ENCODE peak calls at places on chromosomes 7 and 10, in six cellular contexts. E is transverse colon, N is tibial nerve, O is ovary, W is tibial artery, Q is thoracic aorta. U is an unnamed sample.

GRCh38 chr7:44727346-44728262 is 21.0 kb upstream of the ZMIZ2 start:
- DNase-seq in E (no peak), N (no peak), O (no peak), W (no peak), Q (no peak), U (no peak)

GRCh38 chr7:54109501-54109900 is 432.7 kb upstream of the VSTM2A start:
- DNase-seq in E (no peak), N (no peak), O (no peak), W (no peak), Q (no peak), U (no peak)

GRCh38 chr10:66654861-66655260 is 271.0 kb upstream of the LRRTM3 start:
- DNase-seq in E (no peak), N (no peak), O (no peak), W (no peak), Q (no peak), U (no peak)

GRCh38 chr10:131899695-131900349 is 986 bp upstream of the PPP2R2D start:
- DNase-seq in E (no peak), N (no peak), O (no peak), W (peak; percentile 15), Q (no peak), U (no peak)

GRCh38 chr7:4631664-4632171 is 50.4 kb upstream of the FOXK1 start:
- DNase-seq in E (peak; percentile 85), N (peak; percentile 82), O (peak; percentile 83), W (peak; percentile 95), Q (peak; percentile 58), U (no peak)

GRCh38 chr10:26714385-26714784 is 16.9 kb downstream of the PDSS1 start:
- DNase-seq in E (peak; percentile 69), N (no peak), O (no peak), W (no peak), Q (no peak), U (no peak)

GRCh38 chr10:1548146-1548545 is 189.2 kb downstream of the ADARB2 start:
- DNase-seq in E (peak; percentile 1), N (no peak), O (no peak), W (peak; percentile 37), Q (no peak), U (no peak)

GRCh38 chr10:106436123-106436740 is 728.3 kb downstream of the SORCS1 start:
- DNase-seq in E (no peak), N (no peak), O (no peak), W (no peak), Q (no peak), U (no peak)

GRCh38 chr7:98348726-98349474 is 52.0 kb downstream of the BAIAP2L1 start:
- DNase-seq in E (peak; percentile 63), N (no peak), O (no peak), W (no peak), Q (no peak), U (no peak)

GRCh38 chr7:99624487-99624886 is 7.7 kb downstream of the ZSCAN25 start:
- DNase-seq in E (peak; percentile 34), N (no peak), O (no peak), W (peak; percentile 53), Q (no peak), U (no peak)

GRCh38 chr10:12975266-12975665 is 26.2 kb downstream of the CCDC3 start:
- DNase-seq in E (no peak), N (no peak), O (no peak), W (no peak), Q (no peak), U (no peak)

GRCh38 chr10:132468651-132469050 is 68.9 kb upstream of the INPP5A start:
- DNase-seq in E (no peak), N (no peak), O (no peak), W (no peak), Q (no peak), U (no peak)

GRCh38 chr7:98203964-98204605 is 7.2 kb upstream of the BHLHA15 start:
- DNase-seq in E (no peak), N (no peak), O (no peak), W (no peak), Q (no peak), U (no peak)

GRCh38 chr10:70101668-70102067 is 31.0 kb downstream of the AIFM2 start:
- DNase-seq in E (no peak), N (no peak), O (no peak), W (no peak), Q (no peak), U (no peak)

GRCh38 chr7:18086165-18087030 is 58.8 kb upstream of the PRPS1L1 start:
- DNase-seq in E (peak; percentile 12), N (no peak), O (no peak), W (peak; percentile 67), Q (no peak), U (no peak)

GRCh38 chr10:71613877-71614276 is 105.7 kb downstream of the C10orf105 start:
- DNase-seq in E (no peak), N (no peak), O (no peak), W (no peak), Q (no peak), U (no peak)

GRCh38 chr10:6621536-6621935 is 41.5 kb upstream of the PRKCQ start:
- DNase-seq in E (no peak), N (no peak), O (no peak), W (no peak), Q (no peak), U (no peak)

GRCh38 chr10:24962998-24963397 is 10.6 kb upstream of the PRTFDC1 start:
- DNase-seq in E (no peak), N (no peak), O (no peak), W (no peak), Q (no peak), U (no peak)

GRCh38 chr7:83301416-83301815 is 138.7 kb upstream of the PCLO start:
- DNase-seq in E (no peak), N (no peak), O (no peak), W (no peak), Q (no peak), U (no peak)

GRCh38 chr7:5139998-5140397 is 50.0 kb upstream of the WIPI2 start:
- DNase-seq in E (peak; percentile 33), N (no peak), O (no peak), W (no peak), Q (no peak), U (no peak)

GRCh38 chr10:99346247-99346646 is 17.1 kb downstream of the CNNM1 start:
- DNase-seq in E (no peak), N (no peak), O (no peak), W (no peak), Q (no peak), U (no peak)

GRCh38 chr7:102410918-102411317 is 14.8 kb downstream of the PRKRIP1 start:
- DNase-seq in E (no peak), N (no peak), O (no peak), W (no peak), Q (no peak), U (no peak)

GRCh38 chr7:98038731-98039130 is 48.7 kb upstream of the OCM2 start:
- DNase-seq in E (no peak), N (no peak), O (no peak), W (no peak), Q (no peak), U (no peak)

GRCh38 chr7:96989241-96989858 is 16.0 kb upstream of the DLX6 start:
- DNase-seq in E (no peak), N (no peak), O (no peak), W (no peak), Q (no peak), U (no peak)

GRCh38 chr10:13905281-13905680 is 318.5 kb downstream of the PRPF18 start:
- DNase-seq in E (no peak), N (no peak), O (no peak), W (no peak), Q (no peak), U (no peak)

GRCh38 chr10:22849077-22849810 is 78.6 kb upstream of the ARMC3 start:
- DNase-seq in E (peak; percentile 58), N (peak; percentile 80), O (no peak), W (peak; percentile 94), Q (peak; percentile 75), U (no peak)

GRCh38 chr10:4526426-4526825 is 299.6 kb upstream of the AKR1E2 start:
- DNase-seq in E (no peak), N (no peak), O (no peak), W (no peak), Q (no peak), U (no peak)

GRCh38 chr7:68980011-68980410 is 618.3 kb upstream of the AUTS2 start:
- DNase-seq in E (no peak), N (no peak), O (no peak), W (no peak), Q (no peak), U (no peak)

GRCh38 chr7:158329686-158330085 is 257.9 kb downstream of the PTPRN2 start:
- DNase-seq in E (no peak), N (no peak), O (no peak), W (no peak), Q (no peak), U (no peak)

GRCh38 chr7:158327012-158327411 is 260.6 kb downstream of the PTPRN2 start:
- DNase-seq in E (no peak), N (no peak), O (no peak), W (no peak), Q (no peak), U (no peak)

GRCh38 chr7:158328376-158329013 is 259.1 kb downstream of the PTPRN2 start:
- DNase-seq in E (no peak), N (no peak), O (no peak), W (no peak), Q (no peak), U (no peak)

GRCh38 chr7:158327571-158328180 is 259.9 kb downstream of the PTPRN2 start:
- DNase-seq in E (no peak), N (no peak), O (no peak), W (no peak), Q (no peak), U (no peak)

GRCh38 chr7:158329014-158329610 is 258.5 kb downstream of the PTPRN2 start:
- DNase-seq in E (no peak), N (no peak), O (no peak), W (no peak), Q (no peak), U (no peak)
- H3K9me3 ChIP-seq in E (no peaks in the 10 kb centered on the region), N (no peaks in the 10 kb centered on the region), O (no peaks in the 10 kb centered on the region), W (no peaks in the 10 kb centered on the region), Q (no peaks in the 10 kb centered on the region), U (peaks cover 32% of the 10 kb centered on the region)

GRCh38 chr10:27771231-27771630 is 25.6 kb upstream of the MKX start:
- DNase-seq in E (no peak), N (no peak), O (no peak), W (no peak), Q (no peak), U (no peak)

GRCh38 chr10:27770181-27770580 is 24.6 kb upstream of the MKX start:
- DNase-seq in E (no peak), N (no peak), O (no peak), W (no peak), Q (no peak), U (no peak)
- H3K9me3 ChIP-seq in E (no peaks in the 10 kb centered on the region), N (no peaks in the 10 kb centered on the region), O (no peaks in the 10 kb centered on the region), W (no peaks in the 10 kb centered on the region), Q (no peaks in the 10 kb centered on the region), U (no peaks in the 10 kb centered on the region)

DNA sequence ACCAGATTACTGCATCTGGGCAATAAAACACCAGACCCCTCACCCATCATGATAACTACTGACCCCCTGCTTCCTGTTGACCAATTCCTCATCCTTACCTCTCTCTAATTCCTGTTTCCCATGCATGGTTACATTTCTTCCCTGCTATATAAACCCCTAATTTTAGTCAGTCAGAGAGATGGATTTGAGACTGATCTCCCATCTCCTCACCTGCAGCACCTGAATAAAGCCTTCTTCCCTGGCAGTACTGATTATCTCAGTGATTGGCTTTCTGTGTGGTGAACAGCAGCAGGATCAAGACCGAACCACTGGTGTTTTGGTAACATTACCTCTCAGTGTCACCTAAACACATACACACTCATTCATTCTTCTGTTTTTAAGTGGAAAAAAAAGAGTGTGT is 41.2 kb upstream of the SVIL start:
- DNase-seq in E (no peak), N (no peak), O (no peak), W (no peak), Q (no peak), U (no peak)
- H3K9me3 ChIP-seq in E (peaks cover 6% of the 10 kb centered on the region), N (no peaks in the 10 kb centered on the region), O (no peaks in the 10 kb centered on the region), W (no peaks in the 10 kb centered on the region), Q (no peaks in the 10 kb centered on the region), U (no peaks in the 10 kb centered on the region)

GRCh38 chr7:64990936-64991335 is at the start of gene ZNF117:
- DNase-seq in E (no peak), N (no peak), O (no peak), W (no peak), Q (no peak), U (no peak)
- H3K9me3 ChIP-seq in E (peaks cover 26% of the 10 kb centered on the region), N (no peaks in the 10 kb centered on the region), O (peaks cover 10% of the 10 kb centered on the region), W (peaks cover 25% of the 10 kb centered on the region), Q (peaks cover 20% of the 10 kb centered on the region), U (peaks cover 3% of the 10 kb centered on the region)